ENCODE peak calls at places on chromosomes 3 and 15, in ten cellular contexts. R is LHCN-M2; J is fibroblast of pulmonary artery; K is activated naive CD4-positive, alpha-beta T cell; L is foreskin fibroblast; G is GM04504; I is T-helper 9 cell; Q is substantia nigra; Z is hippocampal formation; U is astrocyte. S is an unnamed sample.

GRCh38 chr3:197372076-197372661 is 73.8 kb upstream of the DLG1 start:
- DNase-seq in R (peak; percentile 98), Q (no peak), K (no peak), Z (no peak), J (peak; percentile 80), L (peak; percentile 88), U (peak; percentile 98), G (peak; percentile 88), I (no peak), S (peak; percentile 88)

GRCh38 chr3:150972379-150972985 is at the start of gene CLRN1:
- DNase-seq in K (no peak), R (no peak), Q (no peak), I (no peak), J (peak; percentile 2), U (no peak), L (no peak), Z (no peak), G (no peak), S (no peak)

GRCh38 chr15:57861805-57862586 is 155.5 kb downstream of the POLR2M start:
- DNase-seq in K (no peak), Z (no peak), R (peak; percentile 81), L (peak; percentile 92), J (peak; percentile 79), Q (no peak), U (peak; percentile 84), G (peak; percentile 78), I (no peak), S (no peak)

GRCh38 chr3:73493543-73494314 is 131.0 kb downstream of the PDZRN3 start:
- DNase-seq in G (no peak), J (peak; percentile 61), U (peak; percentile 87), Q (no peak), K (no peak), L (peak; percentile 79), I (no peak), Z (no peak), R (peak; percentile 62), S (no peak)

GRCh38 chr15:87144775-87145174 is 1065.1 kb downstream of the AGBL1 start:
- DNase-seq in K (no peak), G (no peak), Z (no peak), U (peak; percentile 79), J (peak; percentile 13), I (no peak), L (no peak), R (no peak), Q (no peak), S (peak; percentile 56)

GRCh38 chr15:51816615-51817014 is 12.8 kb upstream of the TMOD3 start:
- DNase-seq in Q (no peak), K (no peak), J (no peak), L (no peak), R (no peak), Z (no peak), U (no peak), G (no peak), I (no peak), S (no peak)

GRCh38 chr3:79140718-79141117 is 627.1 kb downstream of the ROBO1 start:
- DNase-seq in K (no peak), I (no peak), Z (no peak), L (peak; percentile 17), U (peak; percentile 65), Q (no peak), R (peak; percentile 64), J (peak; percentile 83), G (peak; percentile 37), S (peak; percentile 8)

GRCh38 chr3:122560680-122561079 is 3.4 kb downstream of the PARP9 start:
- DNase-seq in Q (no peak), I (peak; percentile 39), Z (peak; percentile 3), L (peak; percentile 75), G (peak; percentile 32), K (no peak), J (peak; percentile 79), R (peak; percentile 79), U (peak; percentile 38), S (peak; percentile 82)

GRCh38 chr3:32842531-32842931 is 24.7 kb downstream of the TRIM71 start:
- DNase-seq in G (no peak), Z (no peak), L (no peak), Q (no peak), R (no peak), I (no peak), K (no peak), J (no peak), U (no peak), S (peak; percentile 19)

GRCh38 chr3:70856414-70857162 is 544.1 kb upstream of the MDFIC2 start:
- DNase-seq in J (peak; percentile 94), G (no peak), R (peak; percentile 81), Q (no peak), L (peak; percentile 79), K (no peak), I (no peak), U (peak; percentile 98), Z (no peak), S (no peak)

GRCh38 chr15:63244399-63244798 is 33.0 kb upstream of the APH1B start:
- DNase-seq in Q (no peak), U (peak; percentile 85), G (no peak), I (no peak), R (peak; percentile 66), L (no peak), J (peak; percentile 62), K (no peak), Z (no peak), S (no peak)

GRCh38 chr3:98038241-98038640 is 3.1 kb upstream of the GABRR3 start:
- DNase-seq in K (no peak), J (peak; percentile 13), G (no peak), I (no peak), Z (no peak), U (no peak), Q (no peak), L (peak; percentile 3), R (peak; percentile 22), S (peak; percentile 83)

GRCh38 chr3:120450914-120451669 is at the start of gene FSTL1:
- DNase-seq in G (no peak), R (peak; percentile 43), U (peak; percentile 71), Q (peak; percentile 15), I (no peak), L (peak; percentile 86), K (no peak), Z (peak; percentile 6), J (peak; percentile 70), S (no peak)

GRCh38 chr3:34387831-34388564 is 589.6 kb downstream of the PDCD6IP start:
- DNase-seq in K (no peak), I (no peak), Q (no peak), J (no peak), U (no peak), G (no peak), Z (peak; percentile 2), R (no peak), L (no peak), S (peak; percentile 84)

GRCh38 chr3:125594581-125595011 is 701 bp downstream of the OSBPL11 start:
- DNase-seq in G (no peak), K (no peak), R (no peak), Q (no peak), Z (no peak), L (peak; percentile 54), I (no peak), U (no peak), J (no peak), S (peak; percentile 24)

GRCh38 chr15:42737529-42738328 is 801 bp upstream of the CDAN1 start:
- DNase-seq in G (no peak), I (no peak), U (no peak), Z (no peak), L (peak; percentile 29), J (peak; percentile 16), Q (no peak), R (no peak), K (no peak), S (no peak)

GRCh38 chr15:78984041-78984440 is 39.2 kb upstream of the CTSH start:
- DNase-seq in L (no peak), U (no peak), K (no peak), I (no peak), J (no peak), R (no peak), G (no peak), Q (no peak), Z (no peak), S (no peak)

GRCh38 chr3:166560253-166560652 is 723.0 kb upstream of the BCHE start:
- DNase-seq in Q (no peak), R (no peak), L (no peak), K (no peak), J (no peak), I (no peak), G (no peak), U (no peak), Z (no peak), S (no peak)

GRCh38 chr15:51097553-51098330 is 3.0 kb upstream of the TNFAIP8L3 start:
- DNase-seq in U (peak; percentile 83), Z (no peak), K (no peak), L (peak; percentile 72), J (peak; percentile 80), R (peak; percentile 83), Q (no peak), I (no peak), G (no peak), S (no peak)

GRCh38 chr15:74038707-74039655 is 43.4 kb downstream of the GOLGA6A start:
- DNase-seq in J (peak; percentile 71), L (peak; percentile 61), K (no peak), U (peak; percentile 52), G (no peak), Q (no peak), I (no peak), R (no peak), Z (no peak), S (peak; percentile 83)

GRCh38 chr15:61768131-61768530 is 292.1 kb downstream of the VPS13C start:
- DNase-seq in Z (no peak), K (no peak), G (no peak), U (no peak), L (peak; percentile 41), R (no peak), J (no peak), I (no peak), Q (no peak), S (no peak)

GRCh38 chr3:73719877-73720276 is 95.1 kb upstream of the PDZRN3 start:
- DNase-seq in J (peak; percentile 75), Z (no peak), I (no peak), Q (no peak), L (peak; percentile 56), G (no peak), R (no peak), K (no peak), U (peak; percentile 20), S (no peak)

GRCh38 chr3:150921207-150921606 is 16.0 kb upstream of the MINDY4B start:
- DNase-seq in I (no peak), R (no peak), Q (no peak), U (no peak), Z (no peak), J (no peak), G (no peak), K (no peak), L (no peak), S (no peak)

GRCh38 chr15:64354683-64355558 is 1.1 kb downstream of the CSNK1G1 start:
- DNase-seq in J (no peak), U (no peak), Q (no peak), Z (no peak), L (peak; percentile 46), G (no peak), K (no peak), R (no peak), I (no peak), S (peak; percentile 89)

S was measured in NCI-H524.